ENCODE peak calls at places on chromosomes 1 and 21, in seven cellular contexts. J is uterus, C is breast epithelium, M is AG10803, E is cardiac fibroblast, B is epithelial cell of proximal tubule, H is K562. N is an unnamed sample.

GRCh38 chr1:165900576-165901380 is 73.4 kb downstream of the UCK2 start:
- DNase-seq in B (no peak), E (no peak), M (peak), H (no peak), J (no peak), C (no peak), N (no peak)

GRCh38 chr1:52877554-52877953 is 35.0 kb downstream of the ZYG11A start:
- DNase-seq in J (no peak), E (no peak), C (no peak), H (no peak), B (no peak), M (peak), N (no peak)

GRCh38 chr1:17355898-17356297 is 16.1 kb upstream of the PADI6 start:
- DNase-seq in J (no peak), C (no peak), B (no peak), H (no peak), M (no peak), E (no peak), N (no peak)

GRCh38 chr1:21639594-21640041 is 29.5 kb downstream of the RAP1GAP start:
- DNase-seq in M (no peak), B (no peak), J (no peak), H (peak), C (no peak), E (peak), N (no peak)

GRCh38 chr1:229170274-229170673 is 100.6 kb upstream of the RAB4A start:
- DNase-seq in C (no peak), M (no peak), J (no peak), E (no peak), B (no peak), H (no peak), N (no peak)

GRCh38 chr1:43705982-43706597 is 1.2 kb upstream of the ST3GAL3 start:
- DNase-seq in H (peak), M (peak), C (no peak), J (no peak), B (no peak), E (peak), N (peak)

GRCh38 chr1:209607795-209608178 is 24.3 kb downstream of the CAMK1G start:
- DNase-seq in J (no peak), H (no peak), C (no peak), B (no peak), M (no peak), E (no peak), N (peak)

GRCh38 chr21:41526478-41527087 is 18.6 kb upstream of the TMPRSS2 start:
- DNase-seq in H (no peak), B (no peak), J (no peak), M (no peak), E (no peak), C (no peak), N (no peak)

GRCh38 chr1:3711780-3712451 is 40.3 kb upstream of the CCDC27 start:
- DNase-seq in H (no peak), M (no peak), B (no peak), J (no peak), E (no peak), C (no peak), N (no peak)

GRCh38 chr1:185681034-185681633 is 53.1 kb upstream of the HMCN1 start:
- DNase-seq in B (no peak), J (no peak), E (peak), C (no peak), M (peak), H (no peak), N (peak)

GRCh38 chr1:239570878-239571277 is 184.5 kb downstream of the CHRM3 start:
- DNase-seq in C (no peak), B (no peak), H (no peak), M (no peak), E (no peak), J (no peak), N (no peak)

GRCh38 chr1:200314085-200314750 is 95.6 kb downstream of the ZNF281 start:
- DNase-seq in E (peak), J (no peak), M (peak), H (no peak), B (no peak), C (no peak), N (no peak)

GRCh38 chr1:243798726-243799125 is 51.3 kb downstream of the AKT3 start:
- DNase-seq in M (peak), C (no peak), E (peak), B (peak), J (no peak), H (no peak), N (no peak)

GRCh38 chr1:93288558-93288957 is 57.1 kb upstream of the DR1 start:
- DNase-seq in B (no peak), C (no peak), H (no peak), J (no peak), M (no peak), E (peak), N (no peak)

GRCh38 chr1:241918879-241919278 is 38.7 kb upstream of the BECN2 start:
- DNase-seq in M (peak), H (no peak), E (peak), B (no peak), C (no peak), J (no peak), N (no peak)

GRCh38 chr1:3187415-3188149 is 118.6 kb downstream of the PRDM16 start:
- DNase-seq in H (no peak), M (no peak), C (no peak), E (no peak), J (no peak), B (no peak), N (no peak)

GRCh38 chr1:11138952-11139351 is 39.3 kb upstream of the EXOSC10 start:
- DNase-seq in C (no peak), E (peak), J (no peak), M (peak), B (no peak), H (no peak), N (no peak)

GRCh38 chr1:225657462-225657989 is 4.6 kb upstream of the ENAH start:
- DNase-seq in B (no peak), M (peak), H (no peak), C (no peak), J (no peak), E (peak), N (no peak)

GRCh38 chr1:209485167-209485566 is 98.3 kb upstream of the CAMK1G start:
- DNase-seq in M (peak), B (no peak), J (peak), C (no peak), E (peak), H (no peak), N (no peak)

GRCh38 chr1:107056426-107057196 is at the start of gene PRMT6:
- DNase-seq in C (peak), J (peak), M (peak), E (peak), H (peak), B (no peak), N (peak)

GRCh38 chr1:71796044-71796443 is 486.3 kb downstream of the NEGR1 start:
- DNase-seq in J (no peak), M (no peak), B (no peak), C (no peak), H (no peak), E (no peak), N (no peak)

GRCh38 chr1:161198877-161199431 is at the start of gene ADAMTS4:
- DNase-seq in H (peak), C (peak), M (peak), B (no peak), E (peak), J (peak), N (no peak)

GRCh38 chr1:32337855-32338636 is 2.0 kb upstream of the MARCKSL1 start:
- DNase-seq in E (peak), M (no peak), J (no peak), C (no peak), H (no peak), B (no peak), N (peak)

GRCh38 chr1:113456967-113457366 is 66.7 kb downstream of the MAGI3 start:
- DNase-seq in B (peak), E (peak), M (peak), C (peak), J (peak), H (no peak), N (no peak)

GRCh38 chr1:47696911-47697441 is 259.1 kb downstream of the FOXD2 start:
- DNase-seq in J (no peak), C (no peak), E (no peak), M (no peak), B (no peak), H (no peak), N (no peak)

GRCh38 chr1:56301791-56302190 is 277.6 kb downstream of the PLPP3 start:
- DNase-seq in C (no peak), M (peak), J (no peak), E (peak), B (no peak), H (no peak), N (no peak)

GRCh38 chr1:65175171-65176070 is 27.4 kb downstream of the AK4 start:
- DNase-seq in J (no peak), C (no peak), B (no peak), E (no peak), H (no peak), M (peak), N (no peak)

GRCh38 chr1:16153999-16154673 is 1.7 kb downstream of the EPHA2 start:
- DNase-seq in E (no peak), B (no peak), H (no peak), C (no peak), J (no peak), M (no peak), N (no peak)

GRCh38 chr1:69139007-69139406 is 428.7 kb upstream of the LRRC7 start:
- DNase-seq in J (no peak), C (no peak), E (no peak), H (no peak), B (no peak), M (no peak), N (no peak)

GRCh38 chr1:4699724-4700301 is 45.4 kb downstream of the AJAP1 start:
- DNase-seq in E (no peak), H (no peak), B (no peak), M (peak), C (no peak), J (no peak), N (no peak)

DNA sequence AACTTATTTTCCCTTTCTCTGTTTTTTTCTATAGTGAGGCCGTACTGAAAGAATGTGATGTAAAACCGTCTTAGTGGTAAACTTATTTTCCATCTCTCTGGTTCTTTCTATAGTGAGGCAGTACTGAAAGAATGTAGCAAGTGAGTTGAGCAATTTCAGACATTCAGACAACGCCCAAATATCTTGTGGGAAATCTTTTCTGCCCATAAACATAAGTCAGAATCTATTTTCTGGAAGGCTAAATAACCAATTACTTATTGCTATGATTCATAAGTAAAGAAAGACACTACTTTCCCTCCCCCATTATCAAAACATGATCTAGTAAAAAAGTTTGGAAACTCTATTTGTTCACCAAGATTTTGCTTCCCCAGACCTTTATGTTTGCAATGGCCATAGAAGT is 18.8 kb upstream of the SCCPDH start:
- DNase-seq in J (no peak), B (no peak), C (no peak), M (peak), E (peak), H (no peak), N (no peak)
- H3K4me3 ChIP-seq in J (no peak), B (no peak), C (no peak), M (no peak), E (no peak), H (no peak), N (no peak)

DNA sequence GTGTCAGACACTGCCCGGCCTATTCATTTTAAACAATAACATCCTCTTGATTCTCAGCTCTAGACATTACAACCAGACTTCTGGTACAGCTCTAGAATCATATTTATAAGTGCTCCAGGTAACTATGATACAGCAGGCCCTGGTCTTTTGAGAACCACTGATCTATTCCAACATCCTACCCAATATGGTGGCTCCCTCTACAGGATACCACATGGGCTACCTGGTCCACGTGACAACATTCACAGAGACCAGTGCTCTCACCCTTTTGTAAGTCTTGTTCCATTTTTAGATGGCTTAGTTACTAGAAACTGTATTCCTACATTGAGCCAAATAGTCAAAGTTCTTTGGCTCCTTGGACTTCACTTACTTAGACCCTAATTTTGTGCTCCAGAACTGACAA is 102.9 kb downstream of the PTPN14 start:
- DNase-seq in E (no peak), M (no peak), J (no peak), C (no peak), H (no peak), B (no peak), N (no peak)
- TF ChIP-seq CTCF in E (no peak), M (no peak), J (no peak), C (no peak), H (peak), B (peak), N (no peak)

GRCh38 chr1:159962176-159962575 is 8.1 kb upstream of the SLAMF9 start:
- DNase-seq in M (no peak), C (no peak), E (no peak), J (no peak), H (no peak), B (no peak), N (no peak)
- H3K4me3 ChIP-seq in M (peak), C (no peak), E (no peak), J (no peak), H (no peak), B (no peak), N (no peak)

GRCh38 chr21:45405271-45405818 is 380 bp downstream of the COL18A1 start:
- DNase-seq in J (peak), M (no peak), H (peak), B (no peak), C (no peak), E (peak), N (no peak)

GRCh38 chr21:45403133-45403824 is 1.7 kb upstream of the COL18A1 start:
- DNase-seq in M (no peak), E (no peak), J (no peak), B (no peak), C (no peak), H (no peak), N (no peak)

GRCh38 chr21:45401916-45402900 is 2.8 kb upstream of the COL18A1 start:
- DNase-seq in B (no peak), H (no peak), M (no peak), C (no peak), J (peak), E (no peak), N (no peak)

GRCh38 chr21:45404726-45405270 is at the start of gene COL18A1:
- DNase-seq in B (no peak), J (peak), H (peak), C (no peak), E (peak), M (no peak), N (no peak)

DNA sequence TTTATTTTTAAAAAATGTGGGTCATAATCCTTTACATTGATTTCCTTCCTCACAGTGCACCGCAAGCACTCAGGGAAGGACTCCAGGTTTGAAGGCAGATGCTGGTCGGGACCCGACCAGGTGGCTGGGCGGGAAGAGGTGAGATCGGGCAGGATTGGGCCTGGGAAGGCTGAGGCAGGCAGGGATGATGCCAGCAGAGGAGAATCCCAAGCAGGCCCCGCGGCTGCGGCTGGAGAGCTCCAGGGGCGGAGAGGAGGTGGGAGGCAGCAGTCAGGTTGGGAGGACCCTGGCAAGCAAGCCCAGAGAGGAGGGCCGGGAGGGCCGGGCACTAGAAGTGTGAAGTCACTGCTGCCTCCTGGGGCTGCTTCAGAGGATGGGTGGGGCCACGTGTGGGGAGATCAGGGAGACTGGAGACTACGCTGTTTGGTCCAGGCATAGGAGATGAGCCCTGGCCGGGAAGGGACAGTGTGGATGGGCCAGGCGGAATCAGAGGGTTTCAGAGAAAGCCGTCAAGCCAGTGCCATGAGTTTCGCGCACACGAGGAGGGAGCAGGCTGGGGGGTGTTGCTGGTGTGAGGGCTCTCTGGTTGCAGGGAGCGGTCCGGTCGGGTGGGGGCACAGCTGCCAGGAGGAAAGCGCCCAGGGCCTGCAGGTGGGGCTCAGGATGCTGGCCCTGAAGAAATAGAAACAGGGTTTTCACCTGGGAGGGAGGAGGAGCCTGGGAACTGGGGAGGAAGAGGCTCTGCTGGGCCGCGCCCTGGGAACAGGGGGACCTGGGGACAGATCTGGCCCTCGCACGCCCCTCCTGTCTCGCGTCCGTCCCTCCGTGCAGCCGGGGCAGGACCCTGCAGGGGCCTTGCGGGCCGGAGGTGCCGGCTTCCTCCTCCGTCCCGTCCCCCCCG is 890 bp upstream of the COL18A1 start:
- DNase-seq in C (no peak), B (no peak), E (peak), H (no peak), M (peak), J (peak), N (no peak)
- TF ChIP-seq CTCF in C (no peak), B (no peak), E (no peak), H (no peak), M (no peak), J (no peak), N (no peak)

GRCh38 chr1:50405814-50406213 is 17.4 kb downstream of the DMRTA2 start:
- DNase-seq in C (no peak), M (no peak), H (no peak), J (no peak), B (no peak), E (no peak), N (no peak)
- H3K4me3 ChIP-seq in C (no peak), M (no peak), H (no peak), J (no peak), B (no peak), E (no peak), N (no peak)

N was measured in GM12865.